ENCODE peak calls at places on chromosomes 13 and 19, in four cellular contexts. Z is HepG2, J is fibroblast of lung, R is H9. H is an unnamed sample.

GRCh38 chr19:56712609-56713008 is 41.1 kb upstream of the ZNF835 start:
- DNase-seq in R (no peak), J (no peak), Z (no peak), H (no peak)

GRCh38 chr19:41621654-41622053 is 5.2 kb downstream of the CEACAM4 start:
- DNase-seq in R (peak), Z (no peak), J (no peak), H (no peak)

GRCh38 chr13:90928109-90928508 is 419.4 kb upstream of the MIR17HG start:
- DNase-seq in Z (no peak), R (no peak), J (no peak), H (no peak)

GRCh38 chr19:50328257-50329145 is 676 bp downstream of the KCNC3 start:
- DNase-seq in R (peak), J (no peak), Z (no peak), H (no peak)

GRCh38 chr13:31351376-31351775 is 151.6 kb downstream of the B3GLCT start:
- DNase-seq in J (no peak), Z (no peak), R (no peak), H (no peak)

GRCh38 chr13:70938462-70938861 is 830.2 kb upstream of the KLHL1 start:
- DNase-seq in R (no peak), J (no peak), Z (no peak), H (no peak)

GRCh38 chr19:7738023-7738422 is 6.1 kb upstream of the CLEC4G start:
- DNase-seq in Z (no peak), R (no peak), J (no peak), H (no peak)

GRCh38 chr13:30026093-30026492 is 175.7 kb upstream of the UBL3 start:
- DNase-seq in Z (no peak), R (no peak), J (peak), H (peak)

GRCh38 chr13:49585220-49586157 is at the start of gene RCBTB1:
- DNase-seq in R (peak), J (peak), Z (peak), H (peak)

GRCh38 chr19:50969413-50969760 is at the start of gene KLK6:
- DNase-seq in R (peak), Z (peak), J (no peak), H (no peak)

GRCh38 chr13:45367995-45368394 is 27.0 kb upstream of the TPT1 start:
- DNase-seq in Z (no peak), J (no peak), R (no peak), H (no peak)

GRCh38 chr13:23790591-23791170 is 98.5 kb downstream of the MIPEP start:
- DNase-seq in R (no peak), Z (no peak), J (peak), H (peak)

GRCh38 chr13:21009036-21009435 is 52.4 kb downstream of the LATS2 start:
- DNase-seq in J (no peak), Z (no peak), R (no peak), H (no peak)

GRCh38 chr19:40582467-40582866 is 5.8 kb downstream of the SHKBP1 start:
- DNase-seq in Z (no peak), J (no peak), R (no peak), H (no peak)

GRCh38 chr19:29966594-29967249 is 24.7 kb downstream of the URI1 start:
- DNase-seq in Z (peak), J (peak), R (no peak), H (peak)

GRCh38 chr13:94327318-94327717 is 152.2 kb downstream of the DCT start:
- DNase-seq in J (peak), Z (no peak), R (no peak), H (peak)

GRCh38 chr19:49338691-49339363 is 3.6 kb downstream of the CD37 start:
- DNase-seq in Z (no peak), J (peak), R (peak), H (peak)

GRCh38 chr13:59700281-59700680 is 463.4 kb downstream of the DIAPH3 start:
- DNase-seq in Z (peak), J (peak), R (no peak), H (peak)

GRCh38 chr13:60167121-60167520 is 3.4 kb upstream of the DIAPH3 start:
- DNase-seq in Z (no peak), R (no peak), J (no peak), H (no peak)

GRCh38 chr13:114132419-114133121 is at the start of gene RASA3:
- DNase-seq in Z (no peak), R (peak), J (peak), H (peak)

GRCh38 chr13:42486711-42487198 is 87.2 kb upstream of the TNFSF11 start:
- DNase-seq in R (no peak), J (peak), Z (no peak), H (peak)

GRCh38 chr19:55094456-55095259 is 19.0 kb downstream of the EPS8L1 start:
- DNase-seq in J (no peak), R (peak), Z (no peak), H (no peak)

GRCh38 chr13:77306458-77306857 is 20.4 kb downstream of the MYCBP2 start:
- DNase-seq in Z (no peak), J (no peak), R (no peak), H (no peak)

GRCh38 chr19:13629687-13630357 is 123.5 kb upstream of the CACNA1A start:
- DNase-seq in R (no peak), Z (no peak), J (peak), H (peak)

GRCh38 chr13:109199280-109199679 is 569.9 kb downstream of the MYO16 start:
- DNase-seq in Z (no peak), J (no peak), R (no peak), H (no peak)

GRCh38 chr13:28528848-28529247 is 33.9 kb upstream of the FLT1 start:
- DNase-seq in Z (no peak), R (no peak), J (no peak), H (no peak)

GRCh38 chr19:34989248-34989797 is 10.8 kb upstream of the GRAMD1A start:
- DNase-seq in J (no peak), R (no peak), Z (no peak), H (no peak)

GRCh38 chr13:50393641-50394040 is 378.4 kb downstream of the KCNRG start:
- DNase-seq in R (peak), J (peak), Z (no peak), H (peak)

GRCh38 chr13:36814465-36814864 is 4.6 kb upstream of the RFXAP start:
- DNase-seq in J (no peak), Z (no peak), R (no peak), H (no peak)

DNA sequence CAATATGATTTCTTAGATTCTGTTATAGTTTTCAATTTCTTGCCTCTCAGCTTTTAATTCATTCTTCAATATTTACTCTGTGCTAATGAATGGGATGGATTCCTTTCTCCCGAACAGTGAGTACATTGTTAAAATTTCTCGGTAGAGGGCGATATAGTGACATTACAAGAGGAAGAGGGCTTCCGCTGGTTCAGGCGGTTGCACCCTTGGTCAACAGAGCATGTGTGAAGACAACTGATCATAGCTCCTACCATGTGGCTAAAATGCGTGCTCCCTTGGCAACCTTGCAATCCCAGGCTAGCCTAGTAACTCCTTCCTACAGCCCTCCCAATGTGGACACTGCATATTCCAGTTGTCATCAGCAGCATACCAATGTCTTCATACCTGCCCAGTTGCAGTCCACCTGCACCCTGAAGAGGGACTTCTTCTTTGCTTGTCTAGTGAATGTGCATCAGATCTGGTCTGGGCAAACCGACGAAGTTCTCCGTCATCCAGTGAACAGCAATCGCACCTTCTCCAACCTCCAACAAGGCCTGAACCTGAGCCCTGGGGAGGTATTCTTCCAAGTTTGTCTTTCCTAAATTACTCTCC is 653.0 kb upstream of the GPC6 start:
- DNase-seq in Z (peak), R (peak), J (peak), H (peak)
- H2AFZ ChIP-seq in Z (no peak), R (no peak), J (no peak), H (no peak)

GRCh38 chr19:33294058-33294798 is 8.1 kb downstream of the CEBPA start:
- DNase-seq in J (no peak), Z (no peak), R (no peak), H (no peak)

GRCh38 chr19:33296473-33297060 is 5.8 kb downstream of the CEBPA start:
- DNase-seq in R (peak), J (no peak), Z (no peak), H (no peak)

GRCh38 chr19:33293255-33294057 is 8.9 kb downstream of the CEBPA start:
- DNase-seq in R (no peak), Z (peak), J (peak), H (peak)

GRCh38 chr19:33297401-33298145 is 4.8 kb downstream of the CEBPA start:
- DNase-seq in R (no peak), Z (no peak), J (no peak), H (no peak)

DNA sequence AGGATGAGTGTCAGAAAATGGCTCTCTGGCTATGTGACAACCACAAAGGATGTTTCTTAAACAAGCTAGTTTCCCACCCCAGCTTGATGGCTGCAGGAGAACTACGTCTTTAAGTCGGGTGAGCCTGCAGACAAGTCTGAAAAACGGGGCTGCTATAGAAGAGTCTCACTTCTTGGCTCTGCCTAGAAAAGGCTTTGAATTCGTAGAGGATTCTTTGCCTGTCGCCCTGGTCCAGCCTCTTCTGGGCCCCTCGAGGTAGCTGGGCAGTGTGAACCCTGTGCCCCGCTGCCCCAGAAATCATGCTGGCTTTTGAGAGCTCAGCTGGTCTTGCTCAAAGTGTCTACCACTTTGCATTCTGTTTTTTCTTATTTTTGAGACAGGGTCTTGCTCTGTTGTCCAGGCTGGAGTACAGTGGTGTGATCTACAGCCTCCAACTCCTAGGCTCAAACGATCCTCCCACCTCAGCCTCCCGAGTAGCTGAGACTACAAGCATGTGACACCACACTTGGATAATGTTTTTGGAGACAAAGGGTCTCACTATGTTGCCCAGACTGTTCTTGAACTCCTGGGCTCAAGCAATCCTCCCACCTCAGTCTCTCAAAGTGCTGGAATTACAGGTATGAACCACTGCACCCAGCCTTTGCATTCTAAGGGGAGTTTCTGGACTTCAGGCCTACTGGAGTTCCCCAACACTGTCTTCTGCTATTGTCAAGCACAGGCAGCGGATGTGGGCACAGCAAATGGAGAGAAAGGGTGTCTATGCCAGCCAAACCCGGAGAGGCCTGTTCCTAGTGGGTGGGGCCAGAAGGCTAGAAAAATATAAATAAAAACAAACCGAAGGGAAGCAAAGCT is 6.5 kb downstream of the CEBPA start:
- DNase-seq in Z (no peak), R (no peak), J (no peak), H (no peak)
- H2AFZ ChIP-seq in Z (no peak), R (no peak), J (no peak), H (no peak)

GRCh38 chr13:107753286-107753685 is 462.1 kb downstream of the LIG4 start:
- DNase-seq in Z (no peak), J (no peak), R (no peak), H (no peak)
- H2AFZ ChIP-seq in Z (no peak), J (no peak), R (no peak), H (no peak)

GRCh38 chr19:45729774-45730388 is 815 bp downstream of the FBXO46 start:
- DNase-seq in Z (no peak), J (no peak), R (no peak), H (no peak)

GRCh38 chr19:45733160-45733810 is at the start of gene MEIOSIN:
- DNase-seq in J (no peak), Z (no peak), R (no peak), H (no peak)

DNA sequence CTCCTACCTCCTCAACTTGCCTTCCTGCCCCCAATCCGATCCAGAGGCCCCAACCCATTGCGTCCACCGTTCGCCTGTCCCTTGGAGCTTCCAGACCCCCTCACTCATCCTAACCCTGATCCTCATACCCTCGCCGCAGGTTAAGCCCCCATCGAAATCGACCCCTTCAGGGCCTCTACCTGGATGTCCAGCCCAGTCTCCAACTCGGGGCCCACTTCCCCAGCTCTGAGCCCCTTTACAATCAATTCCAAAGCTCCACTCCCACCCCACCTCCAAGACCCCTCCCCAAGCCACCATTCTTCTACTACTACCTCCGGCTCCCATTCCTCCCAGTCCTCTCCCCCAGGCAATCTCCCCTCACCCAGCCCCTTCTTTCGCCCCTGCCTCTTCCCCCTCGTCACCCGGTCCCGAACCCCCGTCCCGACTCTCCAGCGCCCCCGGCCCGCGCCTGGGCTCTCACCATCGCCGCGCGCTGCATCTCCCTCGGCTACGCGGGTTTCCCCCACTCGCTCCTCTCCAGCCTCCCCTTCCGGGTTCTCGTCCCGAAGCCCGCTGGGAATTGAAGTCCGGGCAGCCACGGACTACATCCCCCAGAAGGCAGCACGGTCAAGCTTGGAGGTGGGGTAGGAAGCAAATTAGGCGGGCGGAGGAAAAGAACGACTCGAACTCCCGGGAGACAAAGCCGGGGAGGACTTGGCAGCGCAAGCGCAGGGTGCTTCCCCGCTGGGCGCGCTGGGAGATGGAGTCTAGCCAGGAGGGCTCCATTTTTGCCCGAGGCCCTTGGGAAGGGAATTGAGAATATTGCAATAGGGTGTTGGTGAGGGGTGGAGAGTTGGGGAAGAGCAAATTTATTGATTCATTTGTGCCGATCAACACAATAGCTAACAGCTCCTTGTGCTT is at the start of gene FBXO46:
- DNase-seq in R (peak), Z (peak), J (peak), H (peak)
- H2AFZ ChIP-seq in R (no peak), Z (peak), J (peak), H (peak)

GRCh38 chr13:46521486-46521885 is 31.5 kb upstream of the LRCH1 start:
- DNase-seq in J (no peak), R (no peak), Z (no peak), H (no peak)

GRCh38 chr13:46520188-46520587 is 32.8 kb upstream of the LRCH1 start:
- DNase-seq in R (no peak), J (no peak), Z (no peak), H (no peak)

GRCh38 chr13:46519177-46519576 is 33.8 kb upstream of the LRCH1 start:
- DNase-seq in R (no peak), J (no peak), Z (no peak), H (no peak)

GRCh38 chr13:46515793-46516192 is 37.2 kb upstream of the LRCH1 start:
- DNase-seq in Z (no peak), R (no peak), J (no peak), H (no peak)

DNA sequence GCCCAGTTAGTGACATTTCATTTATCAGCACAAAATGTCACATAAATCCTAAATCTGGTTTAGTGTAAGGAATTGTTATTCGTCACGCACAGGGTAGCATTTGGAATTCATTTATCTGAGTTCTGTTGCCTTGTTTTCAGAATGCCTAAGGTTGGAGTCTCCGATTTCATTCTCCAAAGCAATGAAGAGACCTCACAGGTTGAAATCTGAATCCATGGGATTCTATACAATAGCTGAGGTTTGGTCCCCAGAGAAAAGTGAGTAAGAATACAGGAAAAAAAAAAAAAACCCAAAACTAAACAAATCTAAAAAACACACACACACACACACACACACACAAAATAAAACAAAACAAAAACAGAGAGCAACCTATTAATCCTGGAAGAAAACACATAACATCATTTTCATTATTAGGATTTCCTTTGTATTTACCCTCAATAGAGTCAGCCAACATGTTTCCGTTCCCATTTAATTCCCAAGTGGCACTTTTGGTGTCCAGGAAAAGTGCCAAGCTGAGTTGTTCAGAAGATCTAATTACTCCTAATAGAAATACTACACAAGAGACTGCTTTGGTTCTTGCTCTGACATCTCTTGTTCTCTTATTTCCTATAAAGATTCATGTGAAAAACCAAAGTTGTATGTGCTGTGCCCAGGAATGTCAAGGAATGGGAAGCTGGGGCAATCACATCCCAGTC is 36.2 kb upstream of the LRCH1 start:
- DNase-seq in R (no peak), J (no peak), Z (no peak), H (no peak)
- H2AFZ ChIP-seq in R (no peak), J (no peak), Z (no peak), H (no peak)

DNA sequence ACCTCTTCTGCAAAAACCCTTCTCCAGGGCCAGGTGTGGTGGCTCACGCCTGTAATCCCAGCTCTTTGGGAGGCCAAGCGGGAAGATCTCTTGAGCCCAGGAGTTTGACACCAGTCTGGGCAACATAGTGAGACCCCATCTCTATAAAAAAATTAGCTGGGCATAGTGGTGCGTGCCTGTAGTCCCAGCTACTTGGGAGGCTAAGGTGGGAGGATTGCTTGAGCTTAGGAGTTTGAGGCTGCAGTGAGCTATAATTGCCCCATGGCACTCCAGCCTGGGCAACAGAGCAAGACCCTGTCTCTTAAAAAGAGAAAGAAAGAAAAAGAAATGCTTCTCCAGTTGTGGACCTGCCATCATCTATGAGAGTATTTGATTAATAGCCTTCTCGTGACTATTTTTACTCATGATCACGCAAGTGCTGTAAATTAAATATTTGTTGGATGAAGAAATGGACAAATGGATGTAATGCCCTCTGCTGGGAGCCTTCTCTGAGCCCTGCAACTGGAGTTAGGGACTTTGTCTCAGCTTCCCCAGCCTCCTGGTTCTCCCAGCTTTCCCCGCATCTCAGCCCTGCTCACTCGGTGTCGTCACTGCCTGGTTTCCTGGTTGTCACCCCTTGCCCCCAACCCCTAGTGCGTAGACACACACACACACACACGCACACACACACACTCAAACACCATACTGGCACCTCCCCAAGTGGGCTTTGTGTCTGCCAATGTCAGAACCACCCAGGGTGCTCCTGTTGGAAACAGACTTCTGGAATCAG is 12.2 kb downstream of the WIZ start:
- DNase-seq in Z (peak), R (no peak), J (peak), H (peak)
- H2AFZ ChIP-seq in Z (no peak), R (no peak), J (no peak), H (no peak)

GRCh38 chr19:43265664-43266025 is 3.7 kb downstream of the PSG9 start:
- DNase-seq in Z (no peak), J (no peak), R (no peak), H (no peak)
- H2AFZ ChIP-seq in Z (no peak), J (no peak), R (no peak), H (no peak)

GRCh38 chr19:10095622-10095947 is 6.9 kb downstream of the ANGPTL6 start:
- DNase-seq in Z (no peak), R (no peak), J (no peak), H (no peak)
- H2AFZ ChIP-seq in Z (no peak), R (no peak), J (peak), H (peak)